ENCODE peak calls at places on chromosomes 7 and 10, in nine cellular contexts. B is ecto neural progenitor cell, C is head of caudate nucleus, I is left ventricle myocardium inferior, P is AG08395, X is substantia nigra, W is AML-193, H is heart right ventricle, J is NCI-H2081. Y is an unnamed sample.

GRCh38 chr7:8190121-8190895 is 71.7 kb downstream of the ICA1 start:
- DNase-seq in H (no peak), P (peak), I (no peak), C (peak), X (peak), J (peak), W (peak), B (no peak), Y (peak)

GRCh38 chr7:157483971-157484410 is 147.2 kb downstream of the DNAJB6 start:
- DNase-seq in H (no peak), W (no peak), C (no peak), B (no peak), X (no peak), J (no peak), I (no peak), P (no peak), Y (no peak)

GRCh38 chr10:14683246-14683645 is 91.5 kb downstream of the FAM107B start:
- DNase-seq in I (no peak), J (no peak), B (no peak), P (no peak), C (no peak), H (no peak), W (peak), X (no peak), Y (no peak)

GRCh38 chr10:121831237-121831636 is 96.6 kb downstream of the ATE1 start:
- DNase-seq in W (no peak), C (no peak), P (no peak), I (no peak), H (no peak), J (no peak), X (no peak), B (no peak), Y (no peak)

GRCh38 chr7:36298145-36298544 is 91.5 kb upstream of the ANLN start:
- DNase-seq in H (no peak), I (no peak), P (no peak), W (no peak), B (no peak), J (no peak), C (no peak), X (no peak), Y (no peak)

GRCh38 chr10:118967160-118967559 is 62.4 kb upstream of the NANOS1 start:
- DNase-seq in J (no peak), B (peak), H (no peak), W (no peak), P (no peak), X (no peak), C (no peak), I (no peak), Y (no peak)

GRCh38 chr7:68820321-68820720 is 778.0 kb upstream of the AUTS2 start:
- DNase-seq in J (no peak), I (no peak), X (no peak), C (no peak), W (no peak), B (no peak), H (no peak), P (no peak), Y (no peak)

GRCh38 chr7:43612599-43613589 is 30.0 kb downstream of the STK17A start:
- DNase-seq in X (no peak), I (no peak), C (no peak), B (no peak), H (no peak), P (peak), W (no peak), J (no peak), Y (no peak)

GRCh38 chr7:139691253-139691781 is 86.5 kb downstream of the HIPK2 start:
- DNase-seq in B (no peak), X (no peak), W (no peak), H (peak), J (peak), C (no peak), P (no peak), I (peak), Y (no peak)

GRCh38 chr10:30782543-30783461 is 153.2 kb upstream of the LYZL2 start:
- DNase-seq in J (no peak), P (peak), C (no peak), B (no peak), W (peak), X (no peak), I (no peak), H (no peak), Y (no peak)

GRCh38 chr7:2525931-2526630 is 6.5 kb downstream of the LFNG start:
- DNase-seq in H (peak), J (peak), P (no peak), W (no peak), C (no peak), I (no peak), X (no peak), B (no peak), Y (peak)

GRCh38 chr10:11874568-11875182 is 51.5 kb downstream of the PROSER2 start:
- DNase-seq in B (peak), W (no peak), I (peak), J (no peak), H (no peak), X (no peak), C (peak), P (no peak), Y (peak)

GRCh38 chr7:34851431-34851830 is 185.9 kb downstream of the DPY19L1 start:
- DNase-seq in W (no peak), C (no peak), H (no peak), B (no peak), J (no peak), I (no peak), X (no peak), P (no peak), Y (no peak)

GRCh38 chr10:89837173-89838001 is 136.0 kb downstream of the KIF20B start:
- DNase-seq in I (peak), H (peak), W (no peak), C (peak), P (peak), X (no peak), B (no peak), J (no peak), Y (peak)

GRCh38 chr10:6581750-6582697 is 1.9 kb upstream of the PRKCQ start:
- DNase-seq in P (no peak), X (no peak), C (peak), J (no peak), B (no peak), I (no peak), W (no peak), H (no peak), Y (no peak)

GRCh38 chr7:151759591-151760042 is 117.3 kb downstream of the PRKAG2 start:
- DNase-seq in J (peak), P (peak), I (peak), B (peak), X (no peak), H (no peak), W (peak), C (peak), Y (peak)

GRCh38 chr7:83976302-83976701 is 218.3 kb downstream of the SEMA3A start:
- DNase-seq in I (no peak), P (peak), X (no peak), W (peak), C (no peak), J (peak), B (no peak), H (no peak), Y (peak)

GRCh38 chr10:35822316-35822715 is 180.2 kb upstream of the FZD8 start:
- DNase-seq in I (peak), J (no peak), B (peak), H (peak), X (peak), P (peak), C (peak), W (no peak), Y (peak)

GRCh38 chr7:100852048-100852872 is at the start of gene SLC12A9:
- DNase-seq in X (peak), I (peak), C (peak), J (peak), B (peak), H (peak), W (peak), P (peak), Y (peak)

GRCh38 chr10:24556746-24557742 is 166.6 kb downstream of the ARHGAP21 start:
- DNase-seq in P (peak), X (no peak), W (peak), I (no peak), C (peak), H (no peak), J (no peak), B (no peak), Y (peak)

GRCh38 chr7:106462365-106462859 is 177.6 kb upstream of the NAMPT start:
- DNase-seq in C (no peak), I (no peak), B (no peak), H (no peak), W (peak), P (peak), J (peak), X (no peak), Y (peak)

GRCh38 chr7:130367088-130367755 is 13.1 kb upstream of the CPA1 start:
- DNase-seq in W (no peak), C (no peak), I (no peak), J (no peak), B (no peak), X (no peak), H (no peak), P (no peak), Y (no peak)

GRCh38 chr7:11716185-11716584 is 115.8 kb downstream of the THSD7A start:
- DNase-seq in P (peak), W (no peak), I (peak), B (no peak), H (peak), C (no peak), J (no peak), X (no peak), Y (peak)

GRCh38 chr10:122849900-122850605 is 4.4 kb upstream of the CUZD1 start:
- DNase-seq in H (no peak), I (no peak), J (no peak), C (no peak), X (no peak), P (no peak), B (no peak), W (no peak), Y (no peak)

GRCh38 chr7:157233677-157234076 is 95.0 kb downstream of the UBE3C start:
- DNase-seq in C (no peak), H (no peak), I (no peak), X (no peak), J (no peak), P (peak), W (no peak), B (no peak), Y (no peak)

GRCh38 chr7:155205368-155206285 is 92.1 kb upstream of the INSIG1 start:
- DNase-seq in B (no peak), W (peak), J (no peak), H (peak), I (peak), C (peak), P (peak), X (no peak), Y (peak)

GRCh38 chr10:130936844-130937243 is 374.7 kb downstream of the TCERG1L start:
- DNase-seq in J (no peak), C (no peak), B (no peak), I (no peak), H (no peak), W (no peak), P (no peak), X (no peak), Y (no peak)

Y was measured in NCI-H146.